ENCODE peak calls at places on chromosomes 2 and 18, in four cellular contexts. J is GM04504, N is A172, E is amniotic stem cell. V is an unnamed sample.

GRCh38 chr2:150522269-150522668 is 34.8 kb upstream of the RND3 start:
- DNase-seq in J (no peak), N (no peak), E (no peak), V (no peak)

GRCh38 chr2:70467237-70467636 is 86.4 kb downstream of the TGFA start:
- DNase-seq in J (no peak), N (no peak), E (no peak), V (no peak)

GRCh38 chr2:232369126-232369955 is 9.2 kb upstream of the ALPP start:
- DNase-seq in J (no peak), N (no peak), E (no peak), V (no peak)

GRCh38 chr2:111162718-111163331 is 42.1 kb downstream of the BCL2L11 start:
- DNase-seq in J (no peak), N (no peak), E (no peak), V (no peak)

GRCh38 chr2:199463000-199463692 is 5.4 kb upstream of the SATB2 start:
- DNase-seq in J (no peak), N (peak), E (peak), V (no peak)

GRCh38 chr2:174771136-174771535 is 6.9 kb upstream of the CHRNA1 start:
- DNase-seq in J (no peak), N (no peak), E (no peak), V (no peak)

GRCh38 chr2:44549856-44550255 is 188.1 kb downstream of the CAMKMT start:
- DNase-seq in J (no peak), N (peak), E (no peak), V (no peak)

GRCh38 chr2:11187083-11187619 is 31.9 kb downstream of the SLC66A3 start:
- DNase-seq in J (peak), N (peak), E (peak), V (peak)

GRCh38 chr18:36752929-36753865 is 75.6 kb downstream of the TPGS2 start:
- DNase-seq in J (no peak), N (no peak), E (no peak), V (no peak)

GRCh38 chr2:220847006-220847405 is 725.1 kb downstream of the EPHA4 start:
- DNase-seq in J (no peak), N (no peak), E (no peak), V (no peak)

GRCh38 chr2:64847930-64848329 is 141.3 kb upstream of the SLC1A4 start:
- DNase-seq in J (no peak), N (no peak), E (no peak), V (no peak)

GRCh38 chr2:127255146-127255545 is 35.0 kb upstream of the CYP27C1 start:
- DNase-seq in J (no peak), N (no peak), E (no peak), V (no peak)

GRCh38 chr2:30631051-30631671 is 176.1 kb downstream of the CAPN13 start:
- DNase-seq in J (no peak), N (peak), E (no peak), V (peak)

GRCh38 chr2:85257359-85258193 is 70.2 kb downstream of the TGOLN2 start:
- DNase-seq in J (no peak), N (no peak), E (no peak), V (no peak)

GRCh38 chr2:109387221-109387735 is 226.5 kb downstream of the SEPTIN10 start:
- DNase-seq in J (no peak), N (no peak), E (no peak), V (no peak)

GRCh38 chr2:59932341-59932740 is 621.1 kb downstream of the BCL11A start:
- DNase-seq in J (no peak), N (no peak), E (no peak), V (no peak)

GRCh38 chr18:12862467-12862866 is 21.6 kb downstream of the PTPN2 start:
- DNase-seq in J (no peak), N (peak), E (no peak), V (no peak)

GRCh38 chr2:204129591-204130270 is 193.2 kb downstream of the ICOS start:
- DNase-seq in J (no peak), N (no peak), E (no peak), V (no peak)

GRCh38 chr2:69645026-69645425 is 1.5 kb upstream of the AAK1 start:
- DNase-seq in J (no peak), N (no peak), E (no peak), V (no peak)

GRCh38 chr18:53689886-53690285 is 534.6 kb downstream of the MBD2 start:
- DNase-seq in J (no peak), N (no peak), E (no peak), V (no peak)

GRCh38 chr18:68147728-68148127 is 567.2 kb downstream of the TMX3 start:
- DNase-seq in J (no peak), N (no peak), E (no peak), V (no peak)

GRCh38 chr2:134715932-134716643 is 2.7 kb downstream of the TMEM163 start:
- DNase-seq in J (no peak), N (no peak), E (no peak), V (no peak)

GRCh38 chr2:187297806-187298205 is 150.2 kb downstream of the CALCRL start:
- DNase-seq in J (no peak), N (no peak), E (no peak), V (no peak)

GRCh38 chr2:215773728-215774127 is 239.6 kb downstream of the MREG start:
- DNase-seq in J (peak), N (peak), E (peak), V (peak)

GRCh38 chr18:79507546-79508480 is 112.1 kb downstream of the NFATC1 start:
- DNase-seq in J (peak), N (peak), E (no peak), V (no peak)

GRCh38 chr18:49174478-49174877 is 223.7 kb upstream of the SMAD7 start:
- DNase-seq in J (peak), N (no peak), E (no peak), V (peak)

GRCh38 chr18:24725644-24726043 is 265.2 kb downstream of the HRH4 start:
- DNase-seq in J (no peak), N (no peak), E (no peak), V (no peak)

GRCh38 chr2:181021199-181021789 is 40.9 kb downstream of the UBE2E3 start:
- DNase-seq in J (no peak), N (no peak), E (no peak), V (no peak)

GRCh38 chr2:8543412-8544167 is 138.3 kb upstream of the ID2 start:
- DNase-seq in J (peak), N (peak), E (peak), V (peak)

GRCh38 chr18:79100944-79101343 is 31.8 kb downstream of the ATP9B start:
- DNase-seq in J (no peak), N (no peak), E (no peak), V (no peak)

V was measured in non-pigmented ciliary epithelial cell.